ENCODE peak calls at places on chromosomes 7 and 10, in six cellular contexts. M is cardiac muscle cell; X is CD8-positive, alpha-beta T cell; I is H9; B is transverse colon; Z is testis. Y is an unnamed sample. For H3K27me3, the result is how much of the 10 kb centered on the place peaks cover.

GRCh38 chr10:101485681-101486554 is 102.1 kb downstream of the POLL start:
- DNase-seq in M (peak), X (no peak), I (no peak), B (peak), Z (peak), Y (no peak)

GRCh38 chr7:32890010-32890552 is 1.5 kb downstream of the KBTBD2 start:
- DNase-seq in M (peak), X (no peak), I (no peak), B (no peak), Z (peak), Y (no peak)

GRCh38 chr7:23220690-23221305 is 25.8 kb upstream of the GPNMB start:
- DNase-seq in M (peak), X (no peak), I (no peak), B (no peak), Z (no peak), Y (no peak)

GRCh38 chr10:127293640-127294039 is 97.2 kb upstream of the INSYN2A start:
- DNase-seq in M (no peak), X (no peak), I (no peak), B (no peak), Z (no peak), Y (no peak)

GRCh38 chr10:123175389-123176387 is 21.5 kb downstream of the BUB3 start:
- DNase-seq in M (no peak), X (no peak), I (no peak), B (no peak), Z (no peak), Y (no peak)

GRCh38 chr10:86030312-86030711 is 336.3 kb downstream of the GRID1 start:
- DNase-seq in M (no peak), X (no peak), I (no peak), B (no peak), Z (no peak), Y (no peak)

GRCh38 chr7:81499262-81500116 is 270.4 kb downstream of the HGF start:
- DNase-seq in M (peak), X (no peak), I (no peak), B (no peak), Z (peak), Y (peak)

GRCh38 chr10:62380002-62380401 is 5.8 kb downstream of the ZNF365 start:
- DNase-seq in M (peak), X (no peak), I (no peak), B (no peak), Z (no peak), Y (peak)

GRCh38 chr7:110604885-110605284 is 486.0 kb upstream of the LRRN3 start:
- DNase-seq in M (no peak), X (no peak), I (no peak), B (no peak), Z (no peak), Y (no peak)

GRCh38 chr7:142434666-142435174 is 176.9 kb upstream of the PRSS58 start:
- DNase-seq in M (no peak), X (no peak), I (no peak), B (no peak), Z (no peak), Y (no peak)

GRCh38 chr10:18099420-18099819 is 40.8 kb upstream of the CACNB2 start:
- DNase-seq in M (peak), X (no peak), I (no peak), B (no peak), Z (no peak), Y (no peak)

GRCh38 chr7:118214051-118214832 is 10.3 kb upstream of the ANKRD7 start:
- DNase-seq in M (peak), X (peak), I (no peak), B (peak), Z (peak), Y (peak)

GRCh38 chr7:99143853-99144672 is at the start of gene SMURF1:
- DNase-seq in M (peak), X (peak), I (peak), B (peak), Z (peak), Y (no peak)

GRCh38 chr7:80526472-80526871 is 14.6 kb upstream of the GNAT3 start:
- DNase-seq in M (no peak), X (no peak), I (no peak), B (no peak), Z (no peak), Y (no peak)

GRCh38 chr7:150974468-150975391 is 3.4 kb downstream of the KCNH2 start:
- DNase-seq in M (peak), X (peak), I (peak), B (peak), Z (peak), Y (no peak)

GRCh38 chr10:68027429-68027828 is 47.7 kb downstream of the HERC4 start:
- DNase-seq in M (no peak), X (no peak), I (no peak), B (no peak), Z (no peak), Y (no peak)

GRCh38 chr7:155764432-155764798 is 47.8 kb downstream of the SHH start:
- DNase-seq in M (no peak), X (no peak), I (no peak), B (no peak), Z (no peak), Y (no peak)

GRCh38 chr10:97851341-97852001 is 1.8 kb downstream of the GOLGA7B start:
- DNase-seq in M (no peak), X (no peak), I (no peak), B (no peak), Z (no peak), Y (no peak)

GRCh38 chr10:78348416-78349164 is 314.9 kb downstream of the RPS24 start:
- DNase-seq in M (no peak), X (no peak), I (peak), B (no peak), Z (no peak), Y (no peak)

GRCh38 chr10:46520941-46521340 is 35.5 kb downstream of the GPRIN2 start:
- DNase-seq in M (peak), X (no peak), I (no peak), B (peak), Z (no peak), Y (no peak)

GRCh38 chr7:94620703-94621118 is 35.2 kb downstream of the SGCE start:
- DNase-seq in M (peak), X (no peak), I (no peak), B (peak), Z (peak), Y (peak)

DNA sequence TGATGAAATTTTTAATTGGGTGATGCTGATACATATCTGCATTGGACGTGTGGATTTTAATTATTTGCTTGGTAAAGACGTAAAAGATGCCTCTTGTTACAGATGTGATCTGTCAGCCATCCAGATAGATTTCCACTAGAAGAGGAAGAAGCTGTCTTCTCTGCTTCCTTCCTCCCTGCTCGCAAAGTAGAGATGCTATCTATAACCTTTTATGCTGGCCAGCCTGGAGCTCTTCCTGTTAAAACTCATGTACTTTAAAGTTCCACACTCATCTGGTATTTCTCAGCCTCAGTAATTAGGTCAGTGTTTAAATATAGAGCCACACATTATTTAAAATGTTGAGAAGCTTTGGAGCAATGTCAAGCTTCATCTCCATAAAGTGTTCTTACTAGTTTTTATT is 51.2 kb upstream of the TMEM229A start:
- DNase-seq in M (peak), X (no peak), I (no peak), B (no peak), Z (no peak), Y (no peak)
- H3K27ac ChIP-seq in M (no peak), X (no peak), I (no peak), B (no peak), Z (no peak), Y (no peak)

GRCh38 chr7:128396357-128396756 is 13.4 kb downstream of the IMPDH1 start:
- DNase-seq in M (no peak), X (no peak), I (no peak), B (no peak), Z (no peak), Y (no peak)

GRCh38 chr7:128394904-128395496 is 14.8 kb downstream of the IMPDH1 start:
- DNase-seq in M (no peak), X (no peak), I (no peak), B (no peak), Z (no peak), Y (no peak)

GRCh38 chr7:128393526-128394330 is 16.1 kb downstream of the IMPDH1 start:
- DNase-seq in M (no peak), X (no peak), I (no peak), B (no peak), Z (no peak), Y (no peak)

GRCh38 chr7:128398016-128398840 is 11.6 kb downstream of the IMPDH1 start:
- DNase-seq in M (peak), X (no peak), I (peak), B (peak), Z (peak), Y (no peak)

GRCh38 chr7:128395748-128396147 is 14.0 kb downstream of the IMPDH1 start:
- DNase-seq in M (no peak), X (no peak), I (no peak), B (no peak), Z (no peak), Y (no peak)
- TF ChIP-seq CTCF in M (peak), X (no peak), I (peak), B (no peak), Z (no peak), Y (no peak)

GRCh38 chr10:13563481-13564445 is 23.0 kb upstream of the PRPF18 start:
- DNase-seq in M (no peak), X (no peak), I (no peak), B (no peak), Z (no peak), Y (no peak)
- H3K27me3 ChIP-seq in M (under half), X (under half), I (under half), B (under half), Z (under half), Y (under half)

DNA sequence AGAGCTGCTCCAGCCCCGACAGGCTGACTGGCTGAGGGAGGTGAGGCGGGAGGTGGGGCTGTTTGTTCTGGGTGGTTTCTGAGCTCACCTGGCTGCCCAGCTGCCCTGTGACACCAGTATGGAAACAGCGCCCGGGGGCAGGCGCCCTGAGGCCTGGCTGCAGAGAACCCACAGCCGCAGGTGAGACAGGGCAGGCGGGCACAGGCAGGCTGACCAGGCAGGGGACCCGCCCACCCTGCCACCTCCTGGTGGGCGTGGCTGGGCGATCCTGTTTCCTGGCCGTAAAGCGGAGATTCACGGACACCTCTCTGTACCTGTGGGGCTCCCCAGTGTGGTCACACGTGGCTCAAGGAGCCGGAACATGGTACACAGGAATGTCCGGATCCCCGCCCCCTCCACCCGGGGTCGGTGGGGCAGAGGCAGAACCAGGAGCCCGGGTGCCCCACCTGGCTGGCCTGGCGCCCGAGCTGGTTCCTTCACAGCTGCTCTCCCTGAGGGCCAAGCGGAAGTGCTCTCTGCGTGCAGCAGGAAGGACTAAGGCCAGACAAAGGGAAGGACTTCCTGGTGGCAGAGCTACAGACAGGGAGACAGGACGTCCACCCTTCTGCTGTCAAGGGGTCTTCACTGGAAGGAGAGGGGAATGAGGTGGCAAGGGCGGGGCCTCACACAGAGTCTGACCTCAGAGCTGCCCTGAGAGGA is 3.9 kb downstream of the MICALL2 start:
- DNase-seq in M (no peak), X (no peak), I (peak), B (peak), Z (no peak), Y (no peak)
- H3K27ac ChIP-seq in M (no peak), X (no peak), I (no peak), B (peak), Z (no peak), Y (no peak)